ENCODE peak calls at places on chromosomes 1 and 21, in eight cellular contexts. M is fibroblast of mammary gland; Z is HAP-1; O is cardiac muscle cell; S is fibroblast of lung; X is tibial artery; L is CD4-positive, CD25-positive, alpha-beta regulatory T cell; G is aorta. F is an unnamed sample.

GRCh38 chr1:40978886-40979240 is 633 bp upstream of the CTPS1 start:
- DNase-seq in M (no peak), Z (no peak), O (no peak), S (no peak), X (no peak), L (no peak), G (no peak), F (no peak)

GRCh38 chr21:19256934-19257660 is 853.5 kb upstream of the TMPRSS15 start:
- DNase-seq in M (no peak), Z (no peak), O (peak; percentile 24), S (no peak), X (no peak), L (no peak), G (no peak), F (no peak)

GRCh38 chr1:164971391-164971790 is 385.1 kb downstream of the LMX1A start:
- DNase-seq in M (no peak), Z (no peak), O (peak; percentile 71), S (no peak), X (no peak), L (no peak), G (no peak), F (no peak)

GRCh38 chr1:95384570-95384969 is 150.6 kb downstream of the RWDD3 start:
- DNase-seq in M (peak; percentile 7), Z (peak; percentile 73), O (peak; percentile 90), S (peak; percentile 3), X (no peak), L (no peak), G (no peak), F (no peak)

GRCh38 chr1:114122891-114123621 is 30.6 kb downstream of the SYT6 start:
- DNase-seq in M (peak; percentile 80), Z (peak; percentile 16), O (peak; percentile 41), S (no peak), X (no peak), L (no peak), G (no peak), F (peak; percentile 12)

GRCh38 chr1:7703321-7704213 is 67.5 kb upstream of the VAMP3 start:
- DNase-seq in M (no peak), Z (peak; percentile 60), O (peak; percentile 33), S (no peak), X (no peak), L (peak; percentile 39), G (no peak), F (no peak)

GRCh38 chr1:201813226-201813625 is 15.7 kb upstream of the IPO9 start:
- DNase-seq in M (no peak), Z (no peak), O (no peak), S (no peak), X (no peak), L (no peak), G (no peak), F (no peak)

GRCh38 chr1:111221633-111222286 is 5.8 kb upstream of the CHI3L2 start:
- DNase-seq in M (no peak), Z (peak; percentile 31), O (no peak), S (peak; percentile 14), X (no peak), L (no peak), G (no peak), F (peak; percentile 64)

GRCh38 chr1:178407662-178408061 is 89.1 kb downstream of the CLEC20A start:
- DNase-seq in M (peak; percentile 5), Z (no peak), O (peak; percentile 22), S (peak; percentile 41), X (no peak), L (no peak), G (no peak), F (no peak)

GRCh38 chr1:51916587-51917405 is 38.3 kb upstream of the NRDC start:
- DNase-seq in M (peak; percentile 63), Z (no peak), O (no peak), S (peak; percentile 20), X (no peak), L (no peak), G (no peak), F (no peak)

GRCh38 chr1:209839875-209840491 is 12.2 kb downstream of the UTP25 start:
- DNase-seq in M (peak; percentile 95), Z (no peak), O (no peak), S (peak; percentile 94), X (no peak), L (no peak), G (no peak), F (no peak)

DNA sequence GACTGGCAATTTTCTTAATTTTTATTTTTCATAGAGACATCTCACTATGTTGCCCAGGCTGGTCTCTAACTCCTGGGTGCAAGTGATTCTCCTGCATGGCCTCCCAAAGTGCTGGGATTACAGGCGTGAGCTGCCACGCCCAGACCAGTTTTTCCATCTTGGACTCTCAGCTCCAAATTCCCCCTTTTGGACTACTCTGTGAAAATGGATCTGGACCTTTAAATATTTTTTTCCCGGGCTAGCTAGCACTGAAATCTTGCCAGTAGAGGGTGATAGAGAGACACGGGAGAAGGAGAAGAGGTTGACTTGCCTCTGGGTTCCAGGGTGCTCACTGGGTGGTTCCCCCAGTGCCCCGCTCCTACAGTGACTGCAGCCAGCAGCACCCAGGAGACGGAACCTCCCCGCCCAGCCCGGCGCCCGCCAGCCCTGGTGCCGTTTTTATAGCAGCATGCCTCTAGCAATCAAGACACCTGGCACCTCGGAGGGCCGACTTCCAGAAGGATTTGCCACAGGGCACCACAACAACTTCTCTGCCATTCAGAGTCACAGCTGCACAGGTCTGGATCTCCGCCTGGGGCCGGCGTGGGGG is 34.7 kb upstream of the SCCPDH start:
- DNase-seq in M (peak; percentile 75), Z (peak; percentile 71), O (peak; percentile 73), S (peak; percentile 73), X (no peak), L (peak; percentile 6), G (peak; percentile 69), F (peak; percentile 64)
- H3K4me3 ChIP-seq in M (peak overlapping the region; percentile 43), Z (peak overlapping the region; percentile 23), O (no peak overlapping the region), S (peak overlapping the region; percentile 16), X (peak overlapping the region; percentile 6), L (no peak overlapping the region), G (no peak overlapping the region), F (peak overlapping the region; percentile 21)

DNA sequence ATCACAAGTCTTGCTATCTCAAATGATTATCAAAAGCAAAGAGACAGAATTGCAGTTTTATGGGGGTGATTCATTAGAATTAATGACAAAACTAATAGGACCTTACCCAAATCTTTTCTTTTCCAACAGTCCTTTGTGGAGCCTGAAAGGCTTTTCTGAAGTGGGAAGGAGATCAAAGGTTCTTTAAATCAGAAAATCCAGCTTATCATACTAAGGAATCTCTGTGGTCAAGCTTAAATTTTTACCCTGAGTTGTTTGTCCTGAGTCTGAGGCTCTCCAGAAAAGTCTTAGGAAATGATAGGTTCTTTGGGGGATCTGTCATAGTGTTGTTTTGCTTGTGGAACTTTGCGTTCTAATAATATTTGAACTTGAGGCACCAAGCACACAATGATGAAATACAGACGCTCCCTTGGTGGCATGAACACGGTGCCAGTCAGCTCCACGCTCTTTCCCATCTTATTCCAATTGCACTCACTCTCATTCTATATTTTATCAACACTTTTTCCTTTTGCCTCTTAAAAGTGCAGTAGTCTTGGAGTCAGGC is 38.0 kb upstream of the COL24A1 start:
- DNase-seq in M (no peak), Z (no peak), O (no peak), S (peak; percentile 21), X (no peak), L (no peak), G (no peak), F (no peak)
- H3K4me3 ChIP-seq in M (no peak overlapping the region), Z (no peak overlapping the region), O (no peak overlapping the region), S (no peak overlapping the region), X (no peak overlapping the region), L (no peak overlapping the region), G (no peak overlapping the region), F (no peak overlapping the region)

DNA sequence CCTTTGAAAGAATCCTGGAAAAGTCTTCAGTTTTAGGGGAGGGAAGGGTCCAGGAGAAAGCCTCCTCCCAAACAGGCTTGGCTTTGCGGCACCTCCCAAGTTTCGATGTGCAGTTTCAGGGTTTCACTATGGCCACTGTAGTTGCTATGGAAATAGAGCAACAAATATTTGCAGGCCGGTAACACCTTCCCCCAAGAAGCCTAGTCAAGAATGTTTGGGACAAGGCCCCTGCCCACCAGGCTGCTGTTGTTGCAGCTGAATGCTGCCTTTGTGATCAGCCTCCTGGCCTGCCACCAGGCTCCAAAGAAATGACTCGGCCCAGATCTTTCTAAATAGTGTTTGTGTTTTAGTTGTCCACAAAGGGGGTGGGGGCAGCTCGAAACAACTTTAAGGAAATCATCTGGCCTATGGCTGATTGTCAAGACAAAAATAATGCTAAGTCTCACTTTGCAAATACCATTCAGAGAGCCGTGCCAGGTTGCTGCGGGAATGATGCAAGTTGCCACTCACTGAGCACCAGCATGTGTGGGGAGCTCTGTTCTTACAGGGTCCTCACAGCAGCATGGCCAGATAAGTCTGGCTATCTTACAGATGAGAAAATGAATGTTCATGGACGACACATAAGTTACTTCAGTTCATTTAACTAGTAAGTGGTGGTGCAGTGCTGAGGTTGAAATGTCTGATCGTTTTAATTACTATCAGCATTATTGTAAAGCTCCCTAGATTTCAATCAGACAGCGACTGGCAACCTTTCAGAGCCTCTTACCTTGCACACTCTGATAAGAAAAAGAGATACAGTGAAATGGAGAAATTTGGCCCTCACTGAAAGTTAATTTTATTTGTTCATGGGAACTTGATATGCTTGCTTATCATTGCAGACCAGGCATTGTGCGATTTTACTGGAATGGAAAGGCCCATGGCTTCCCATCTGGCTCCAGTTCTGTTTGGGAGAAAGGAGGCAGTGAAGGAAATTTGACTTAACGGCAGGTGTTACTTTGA is 91.2 kb upstream of the JUN start:
- DNase-seq in M (peak; percentile 31), Z (no peak), O (no peak), S (peak; percentile 67), X (peak; percentile 41), L (no peak), G (peak; percentile 69), F (no peak)
- H3K4me3 ChIP-seq in M (no peak overlapping the region), Z (no peak overlapping the region), O (no peak overlapping the region), S (no peak overlapping the region), X (no peak overlapping the region), L (no peak overlapping the region), G (no peak overlapping the region), F (no peak overlapping the region)

GRCh38 chr1:211328866-211329265 is 2.2 kb downstream of the TRAF5 start:
- DNase-seq in M (no peak), Z (no peak), O (no peak), S (no peak), X (no peak), L (no peak), G (no peak), F (no peak)

GRCh38 chr1:211328084-211328694 is 1.6 kb downstream of the TRAF5 start:
- DNase-seq in M (no peak), Z (no peak), O (no peak), S (no peak), X (no peak), L (no peak), G (no peak), F (no peak)

GRCh38 chr1:211330282-211330936 is 3.8 kb downstream of the TRAF5 start:
- DNase-seq in M (no peak), Z (no peak), O (no peak), S (no peak), X (no peak), L (no peak), G (no peak), F (no peak)

GRCh38 chr1:211331011-211331709 is 4.5 kb downstream of the TRAF5 start:
- DNase-seq in M (peak; percentile 62), Z (no peak), O (no peak), S (no peak), X (no peak), L (no peak), G (no peak), F (no peak)

DNA sequence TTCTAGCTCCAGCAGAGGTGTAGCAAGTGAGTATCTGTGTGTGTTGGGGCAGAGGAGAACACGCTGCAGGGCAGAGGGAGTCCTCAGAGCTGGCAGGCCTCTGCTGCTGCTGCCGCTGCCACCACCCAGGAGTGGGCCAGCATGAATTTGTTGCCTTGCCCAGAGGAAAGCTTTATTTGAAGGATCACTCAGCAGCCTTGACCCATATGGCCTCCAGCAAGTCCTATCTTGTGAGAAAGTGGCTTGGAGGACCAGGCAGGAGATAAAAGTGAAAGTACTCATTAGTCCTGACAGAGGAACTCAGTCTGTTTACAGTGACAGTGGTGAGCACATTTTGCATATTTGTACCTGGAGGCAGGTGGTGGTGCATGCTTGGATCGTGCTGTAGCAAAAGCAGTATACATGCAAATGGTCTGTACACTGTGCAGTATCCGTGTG is 3.1 kb downstream of the TRAF5 start:
- DNase-seq in M (no peak), Z (no peak), O (no peak), S (no peak), X (no peak), L (no peak), G (no peak), F (no peak)
- H3K4me3 ChIP-seq in M (no peak overlapping the region), Z (no peak overlapping the region), O (no peak overlapping the region), S (no peak overlapping the region), X (no peak overlapping the region), L (peak overlapping the region; percentile 91), G (no peak overlapping the region), F (no peak overlapping the region)

F was measured in HL-60.